ENCODE peak calls at places on chromosomes 5 and 9, in four cellular contexts. C is GM20000, G is uterus, N is GM13976. R is an unnamed sample.

GRCh38 chr5:41754857-41755256 is 115.4 kb downstream of the OXCT1 start:
- DNase-seq in C (peak; percentile 13), G (no peak), N (no peak), R (no peak)

GRCh38 chr5:118040496-118040895 is 947.9 kb downstream of the DTWD2 start:
- DNase-seq in C (no peak), G (no peak), N (no peak), R (no peak)

GRCh38 chr5:150192462-150192861 is 2.6 kb downstream of the SLC6A7 start:
- DNase-seq in C (no peak), G (no peak), N (no peak), R (no peak)

GRCh38 chr5:179201986-179202385 is 141.8 kb downstream of the ZNF354C start:
- DNase-seq in C (no peak), G (no peak), N (no peak), R (no peak)

GRCh38 chr9:113927277-113927676 is 51.2 kb downstream of the ZNF618 start:
- DNase-seq in C (no peak), G (no peak), N (no peak), R (no peak)

GRCh38 chr9:14372437-14373318 is 58.7 kb upstream of the NFIB start:
- DNase-seq in C (no peak), G (peak; percentile 40), N (no peak), R (no peak)

GRCh38 chr9:105690742-105691141 is 3.6 kb upstream of the TMEM38B start:
- DNase-seq in C (no peak), G (no peak), N (no peak), R (no peak)

GRCh38 chr9:111427186-111427585 is 57.0 kb downstream of the ECPAS start:
- DNase-seq in C (peak; percentile 13), G (no peak), N (no peak), R (no peak)

GRCh38 chr5:133869675-133869978 is 98.8 kb downstream of the C5orf15 start:
- DNase-seq in C (no peak), G (no peak), N (no peak), R (no peak)

GRCh38 chr9:125983681-125984080 is 236.5 kb downstream of the PBX3 start:
- DNase-seq in C (no peak), G (peak; percentile 2), N (no peak), R (no peak)

GRCh38 chr5:179841621-179842020 is 17.0 kb downstream of the MRNIP start:
- DNase-seq in C (no peak), G (no peak), N (no peak), R (no peak)

GRCh38 chr9:129052592-129052991 is 16.2 kb downstream of the MIGA2 start:
- DNase-seq in C (no peak), G (no peak), N (no peak), R (no peak)

GRCh38 chr9:89853931-89854330 is 249.1 kb downstream of the GADD45G start:
- DNase-seq in C (no peak), G (peak; percentile 10), N (no peak), R (no peak)

GRCh38 chr5:81245871-81246235 is 12.7 kb downstream of the CKMT2 start:
- DNase-seq in C (no peak), G (no peak), N (no peak), R (no peak)

GRCh38 chr5:55816342-55816741 is 34.8 kb upstream of the IL31RA start:
- DNase-seq in C (no peak), G (no peak), N (no peak), R (no peak)

GRCh38 chr9:19631181-19631580 is 157.7 kb downstream of the SLC24A2 start:
- DNase-seq in C (no peak), G (no peak), N (no peak), R (no peak)

GRCh38 chr9:130681769-130682489 is 11.7 kb upstream of the EXOSC2 start:
- DNase-seq in C (peak; percentile 74), G (no peak), N (peak; percentile 75), R (peak; percentile 47)

GRCh38 chr5:101024299-101024698 is 121.2 kb upstream of the ST8SIA4 start:
- DNase-seq in C (no peak), G (no peak), N (no peak), R (no peak)

GRCh38 chr5:5270958-5271605 is 131.0 kb downstream of the ADAMTS16 start:
- DNase-seq in C (no peak), G (peak; percentile 71), N (no peak), R (no peak)

GRCh38 chr9:107137495-107138202 is 145.4 kb upstream of the RAD23B start:
- DNase-seq in C (peak; percentile 33), G (no peak), N (peak; percentile 45), R (peak; percentile 17)

GRCh38 chr9:108184009-108184408 is 671.8 kb downstream of the ACTL7B start:
- DNase-seq in C (no peak), G (no peak), N (no peak), R (no peak)

GRCh38 chr9:136554870-136555269 is 9.0 kb upstream of the NOTCH1 start:
- DNase-seq in C (no peak), G (no peak), N (no peak), R (no peak)

GRCh38 chr5:159819671-159820411 is 96.4 kb upstream of the ADRA1B start:
- DNase-seq in C (no peak), G (peak; percentile 67), N (no peak), R (no peak)

GRCh38 chr5:80275347-80275746 is 19.5 kb upstream of the SERINC5 start:
- DNase-seq in C (no peak), G (no peak), N (no peak), R (peak; percentile 53)

GRCh38 chr9:93122721-93123221 is 11.3 kb downstream of the NINJ1 start:
- DNase-seq in C (no peak), G (peak; percentile 11), N (no peak), R (peak; percentile 0)

GRCh38 chr9:136352682-136353081 is 10.9 kb downstream of the DNLZ start:
- DNase-seq in C (no peak), G (peak; percentile 55), N (no peak), R (no peak)

GRCh38 chr5:26649000-26649399 is 389.4 kb downstream of the CDH9 start:
- DNase-seq in C (no peak), G (no peak), N (no peak), R (no peak)

DNA sequence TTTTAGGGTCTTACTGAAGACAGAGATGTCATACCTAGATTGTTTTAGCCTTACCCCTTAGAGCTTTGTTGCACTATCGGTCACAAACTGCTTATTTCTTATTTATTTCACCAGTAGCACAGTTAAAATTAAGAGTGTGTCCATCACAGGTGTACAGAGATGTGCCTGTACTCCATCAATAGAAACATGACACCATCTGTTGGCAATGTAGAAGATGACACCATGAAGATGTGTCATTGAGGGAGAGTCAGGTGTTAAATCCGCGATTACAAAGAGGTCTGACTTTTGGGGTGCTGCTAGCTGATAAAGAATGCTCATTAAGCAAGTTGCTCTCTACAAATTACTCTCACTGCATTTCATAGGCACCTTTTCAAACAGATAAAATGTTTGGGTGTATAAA is 164.4 kb downstream of the SMARCA2 start:
- DNase-seq in C (no peak), G (no peak), N (no peak), R (no peak)
- TF ChIP-seq CTCF in C (no peak), G (no peak), N (no peak), R (peak; percentile 18)

GRCh38 chr5:132821350-132821749 is 8.2 kb downstream of the SOWAHA start:
- DNase-seq in C (no peak), G (no peak), N (no peak), R (no peak)

GRCh38 chr5:132824426-132824825 is 6.0 kb downstream of the SHROOM1 start:
- DNase-seq in C (peak; percentile 39), G (no peak), N (no peak), R (no peak)

GRCh38 chr5:132821791-132822190 is 8.7 kb downstream of the SHROOM1 start:
- DNase-seq in C (no peak), G (no peak), N (no peak), R (no peak)

GRCh38 chr5:132823481-132824050 is 6.9 kb downstream of the SHROOM1 start:
- DNase-seq in C (peak; percentile 45), G (no peak), N (no peak), R (no peak)

GRCh38 chr5:132822650-132823480 is 7.6 kb downstream of the SHROOM1 start:
- DNase-seq in C (peak; percentile 44), G (peak; percentile 15), N (peak; percentile 43), R (peak; percentile 33)
- TF ChIP-seq CTCF in C (no peak), G (peak; percentile 19), N (no peak), R (no peak)

DNA sequence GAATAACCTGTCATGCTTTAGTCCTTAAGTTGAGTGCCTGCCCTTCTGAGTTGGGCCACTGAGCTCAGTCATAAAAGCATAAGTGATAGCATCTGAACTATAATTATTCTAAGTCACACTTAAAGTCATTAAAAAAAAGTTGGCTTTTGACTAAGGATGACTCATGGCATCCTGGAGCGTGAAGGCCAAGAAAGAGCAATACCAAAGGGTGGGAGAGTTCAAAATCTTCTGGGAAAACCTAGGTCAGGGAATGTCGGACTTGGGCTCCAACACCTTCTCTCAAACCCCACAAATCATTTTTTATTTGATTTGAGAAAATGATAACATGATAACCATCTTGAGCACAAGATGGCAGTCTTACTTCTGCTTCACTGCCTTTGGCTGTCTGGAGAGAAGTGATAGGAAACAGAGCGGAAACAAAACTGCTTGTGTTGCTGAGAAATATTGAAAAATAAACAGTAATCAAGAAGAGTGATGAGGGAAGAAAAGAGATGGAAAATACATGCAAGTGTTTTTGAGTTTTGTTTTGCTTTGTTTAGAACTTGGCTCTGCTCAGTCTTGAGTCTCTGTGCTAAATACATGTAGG is 16.9 kb upstream of the NTRK2 start:
- DNase-seq in C (no peak), G (no peak), N (no peak), R (no peak)
- TF ChIP-seq CTCF in C (no peak), G (peak; percentile 6), N (no peak), R (no peak)

GRCh38 chr9:4859035-4859434 is 66.3 kb downstream of the RCL1 start:
- DNase-seq in C (no peak), G (no peak), N (no peak), R (no peak)

GRCh38 chr9:4857163-4857562 is 64.4 kb downstream of the RCL1 start:
- DNase-seq in C (no peak), G (no peak), N (no peak), R (no peak)

GRCh38 chr9:4852419-4852818 is 59.7 kb downstream of the RCL1 start:
- DNase-seq in C (no peak), G (no peak), N (no peak), R (no peak)

GRCh38 chr9:4854191-4854590 is 61.4 kb downstream of the RCL1 start:
- DNase-seq in C (no peak), G (no peak), N (no peak), R (no peak)

DNA sequence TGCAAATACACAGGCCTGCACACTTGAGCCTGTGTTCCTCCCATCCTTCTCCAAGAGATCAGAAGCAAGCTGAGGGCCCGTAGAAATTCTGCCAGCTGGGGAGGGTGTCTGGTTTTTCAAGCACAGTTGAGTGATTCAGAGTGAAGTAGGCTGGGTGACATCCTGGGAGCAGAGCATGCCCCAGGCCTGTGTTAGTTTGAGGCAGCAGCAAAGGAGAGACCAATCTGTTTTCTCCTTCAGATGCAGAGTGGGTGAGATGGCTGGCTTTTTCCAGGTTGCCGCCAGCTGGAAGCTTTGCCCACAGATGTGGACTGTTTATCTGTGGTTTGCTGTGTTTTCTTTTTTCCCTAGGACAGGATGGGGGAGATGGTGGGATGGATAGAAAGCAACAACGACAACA is 63.1 kb downstream of the RCL1 start:
- DNase-seq in C (no peak), G (no peak), N (no peak), R (no peak)
- TF ChIP-seq CTCF in C (no peak), G (no peak), N (no peak), R (no peak)

GRCh38 chr5:45862763-45863162 is 166.6 kb upstream of the HCN1 start:
- DNase-seq in C (no peak), G (no peak), N (no peak), R (no peak)
- TF ChIP-seq CTCF in C (no peak), G (no peak), N (no peak), R (no peak)